ENCODE peak calls at places on chromosomes 2 and 18, in nine cellular contexts. One of them, this sample, is unnamed.

GRCh38 chr2:23824777-23825212 is 102.1 kb downstream of the ATAD2B start:
- DNase-seq in stomach: no peak
- DNase-seq in SK-N-SH: peak; percentile 65
- DNase-seq in A549: peak; percentile 60
- DNase-seq in ovary: no peak
- DNase-seq in sigmoid colon: no peak
- DNase-seq in HepG2: peak; percentile 51
- DNase-seq in upper lobe of left lung: no peak
- DNase-seq in K562: peak; percentile 40
- DNase-seq in this sample: no peak

GRCh38 chr2:144071461-144071860 is 448.5 kb downstream of the ZEB2 start:
- DNase-seq in stomach: no peak
- DNase-seq in SK-N-SH: no peak
- DNase-seq in A549: no peak
- DNase-seq in ovary: no peak
- DNase-seq in sigmoid colon: no peak
- DNase-seq in HepG2: peak; percentile 7
- DNase-seq in upper lobe of left lung: no peak
- DNase-seq in K562: no peak
- DNase-seq in this sample: no peak

GRCh38 chr2:109382946-109383345 is 230.8 kb downstream of the SEPTIN10 start:
- DNase-seq in stomach: peak; percentile 51
- DNase-seq in SK-N-SH: peak; percentile 53
- DNase-seq in A549: no peak
- DNase-seq in ovary: peak; percentile 18
- DNase-seq in sigmoid colon: peak; percentile 82
- DNase-seq in HepG2: no peak
- DNase-seq in upper lobe of left lung: peak; percentile 59
- DNase-seq in K562: no peak
- DNase-seq in this sample: no peak

GRCh38 chr2:168740360-168740759 is 62.1 kb upstream of the NOSTRIN start:
- DNase-seq in stomach: no peak
- DNase-seq in SK-N-SH: no peak
- DNase-seq in A549: no peak
- DNase-seq in ovary: no peak
- DNase-seq in sigmoid colon: no peak
- DNase-seq in HepG2: no peak
- DNase-seq in upper lobe of left lung: no peak
- DNase-seq in K562: no peak
- DNase-seq in this sample: no peak

GRCh38 chr2:10433948-10434884 is 13.9 kb downstream of the ODC1 start:
- DNase-seq in stomach: no peak
- DNase-seq in SK-N-SH: no peak
- DNase-seq in A549: no peak
- DNase-seq in ovary: no peak
- DNase-seq in sigmoid colon: no peak
- DNase-seq in HepG2: no peak
- DNase-seq in upper lobe of left lung: peak; percentile 59
- DNase-seq in K562: peak; percentile 30
- DNase-seq in this sample: no peak

GRCh38 chr2:200600549-200601212 is 14.9 kb downstream of the AOX1 start:
- DNase-seq in stomach: no peak
- DNase-seq in SK-N-SH: no peak
- DNase-seq in A549: peak; percentile 57
- DNase-seq in ovary: no peak
- DNase-seq in sigmoid colon: no peak
- DNase-seq in HepG2: no peak
- DNase-seq in upper lobe of left lung: no peak
- DNase-seq in K562: no peak
- DNase-seq in this sample: no peak

GRCh38 chr2:239822146-239822945 is 202.8 kb downstream of the NDUFA10 start:
- DNase-seq in stomach: peak; percentile 10
- DNase-seq in SK-N-SH: no peak
- DNase-seq in A549: no peak
- DNase-seq in ovary: no peak
- DNase-seq in sigmoid colon: peak; percentile 57
- DNase-seq in HepG2: no peak
- DNase-seq in upper lobe of left lung: no peak
- DNase-seq in K562: no peak
- DNase-seq in this sample: no peak

GRCh38 chr2:26421961-26422360 is 20.2 kb downstream of the DRC1 start:
- DNase-seq in stomach: no peak
- DNase-seq in SK-N-SH: no peak
- DNase-seq in A549: no peak
- DNase-seq in ovary: no peak
- DNase-seq in sigmoid colon: no peak
- DNase-seq in HepG2: no peak
- DNase-seq in upper lobe of left lung: no peak
- DNase-seq in K562: no peak
- DNase-seq in this sample: no peak

GRCh38 chr2:170369228-170369627 is 191.3 kb downstream of the MYO3B start:
- DNase-seq in stomach: no peak
- DNase-seq in SK-N-SH: no peak
- DNase-seq in A549: no peak
- DNase-seq in ovary: no peak
- DNase-seq in sigmoid colon: no peak
- DNase-seq in HepG2: no peak
- DNase-seq in upper lobe of left lung: no peak
- DNase-seq in K562: no peak
- DNase-seq in this sample: no peak
- TF ChIP-seq EP300 in stomach: no peak
- TF ChIP-seq EP300 in SK-N-SH: no peak
- TF ChIP-seq EP300 in A549: no peak
- TF ChIP-seq EP300 in ovary: no peak
- TF ChIP-seq EP300 in sigmoid colon: no peak
- TF ChIP-seq EP300 in HepG2: no peak
- TF ChIP-seq EP300 in upper lobe of left lung: no peak
- TF ChIP-seq EP300 in K562: no peak
- TF ChIP-seq EP300 in this sample: no peak

GRCh38 chr18:27608174-27608573 is 423.1 kb upstream of the CHST9 start:
- DNase-seq in stomach: no peak
- DNase-seq in SK-N-SH: no peak
- DNase-seq in A549: no peak
- DNase-seq in ovary: no peak
- DNase-seq in sigmoid colon: no peak
- DNase-seq in HepG2: no peak
- DNase-seq in upper lobe of left lung: no peak
- DNase-seq in K562: no peak
- DNase-seq in this sample: no peak

GRCh38 chr18:27604583-27604982 is 419.5 kb upstream of the CHST9 start:
- DNase-seq in stomach: no peak
- DNase-seq in SK-N-SH: no peak
- DNase-seq in A549: no peak
- DNase-seq in ovary: no peak
- DNase-seq in sigmoid colon: no peak
- DNase-seq in HepG2: no peak
- DNase-seq in upper lobe of left lung: no peak
- DNase-seq in K562: no peak
- DNase-seq in this sample: no peak

GRCh38 chr18:27606851-27607250 is 421.7 kb upstream of the CHST9 start:
- DNase-seq in stomach: no peak
- DNase-seq in SK-N-SH: no peak
- DNase-seq in A549: no peak
- DNase-seq in ovary: no peak
- DNase-seq in sigmoid colon: no peak
- DNase-seq in HepG2: no peak
- DNase-seq in upper lobe of left lung: no peak
- DNase-seq in K562: no peak
- DNase-seq in this sample: no peak

GRCh38 chr18:27602092-27602491 is 417.0 kb upstream of the CHST9 start:
- DNase-seq in stomach: no peak
- DNase-seq in SK-N-SH: no peak
- DNase-seq in A549: no peak
- DNase-seq in ovary: no peak
- DNase-seq in sigmoid colon: no peak
- DNase-seq in HepG2: no peak
- DNase-seq in upper lobe of left lung: no peak
- DNase-seq in K562: no peak
- DNase-seq in this sample: no peak

DNA sequence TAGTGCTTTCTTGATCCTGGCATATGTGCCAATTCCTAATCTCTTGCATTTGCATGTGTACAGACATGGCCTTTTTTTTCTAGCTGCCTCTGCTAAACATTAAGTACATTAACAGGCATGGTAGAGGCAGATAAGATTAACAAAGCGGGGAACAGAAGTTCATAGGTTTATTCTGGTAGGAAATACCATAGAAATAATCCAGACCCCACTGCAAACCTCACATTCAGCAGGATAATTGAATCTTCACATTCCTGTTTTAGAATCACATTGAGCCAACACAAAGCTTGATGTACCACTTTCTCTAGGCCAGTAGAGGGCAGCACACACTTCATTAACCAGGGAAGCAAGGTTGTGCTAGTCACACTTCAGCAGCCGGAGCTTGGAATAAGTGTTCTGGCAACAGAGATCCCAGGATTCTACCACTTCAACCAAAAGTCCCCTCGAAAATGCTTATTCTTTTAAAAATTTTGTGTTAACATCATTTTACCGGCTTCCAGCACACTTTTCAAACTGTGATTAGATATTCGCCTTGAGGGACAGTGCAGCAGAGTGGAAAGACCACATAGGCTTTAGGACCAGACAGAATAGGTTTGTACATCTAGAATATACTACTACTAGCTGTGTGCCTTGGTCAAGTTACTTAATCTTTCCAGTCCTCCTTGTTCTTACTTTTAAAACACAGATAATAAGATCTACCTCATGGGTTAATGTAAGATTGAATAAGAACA is 420.2 kb upstream of the CHST9 start:
- DNase-seq in stomach: peak; percentile 66
- DNase-seq in SK-N-SH: peak; percentile 63
- DNase-seq in A549: peak; percentile 64
- DNase-seq in ovary: peak; percentile 13
- DNase-seq in sigmoid colon: no peak
- DNase-seq in HepG2: peak; percentile 53
- DNase-seq in upper lobe of left lung: no peak
- DNase-seq in K562: peak; percentile 27
- DNase-seq in this sample: no peak
- TF ChIP-seq EP300 in stomach: no peak
- TF ChIP-seq EP300 in SK-N-SH: no peak
- TF ChIP-seq EP300 in A549: no peak
- TF ChIP-seq EP300 in ovary: no peak
- TF ChIP-seq EP300 in sigmoid colon: no peak
- TF ChIP-seq EP300 in HepG2: no peak
- TF ChIP-seq EP300 in upper lobe of left lung: no peak
- TF ChIP-seq EP300 in K562: no peak
- TF ChIP-seq EP300 in this sample: no peak

GRCh38 chr2:39508243-39508642 is 71.2 kb upstream of the MAP4K3 start:
- DNase-seq in stomach: no peak
- DNase-seq in SK-N-SH: no peak
- DNase-seq in A549: no peak
- DNase-seq in ovary: no peak
- DNase-seq in sigmoid colon: no peak
- DNase-seq in HepG2: no peak
- DNase-seq in upper lobe of left lung: no peak
- DNase-seq in K562: no peak
- DNase-seq in this sample: no peak
- TF ChIP-seq EP300 in stomach: no peak
- TF ChIP-seq EP300 in SK-N-SH: no peak
- TF ChIP-seq EP300 in A549: no peak
- TF ChIP-seq EP300 in ovary: no peak
- TF ChIP-seq EP300 in sigmoid colon: no peak
- TF ChIP-seq EP300 in HepG2: no peak
- TF ChIP-seq EP300 in upper lobe of left lung: no peak
- TF ChIP-seq EP300 in K562: no peak
- TF ChIP-seq EP300 in this sample: no peak

DNA sequence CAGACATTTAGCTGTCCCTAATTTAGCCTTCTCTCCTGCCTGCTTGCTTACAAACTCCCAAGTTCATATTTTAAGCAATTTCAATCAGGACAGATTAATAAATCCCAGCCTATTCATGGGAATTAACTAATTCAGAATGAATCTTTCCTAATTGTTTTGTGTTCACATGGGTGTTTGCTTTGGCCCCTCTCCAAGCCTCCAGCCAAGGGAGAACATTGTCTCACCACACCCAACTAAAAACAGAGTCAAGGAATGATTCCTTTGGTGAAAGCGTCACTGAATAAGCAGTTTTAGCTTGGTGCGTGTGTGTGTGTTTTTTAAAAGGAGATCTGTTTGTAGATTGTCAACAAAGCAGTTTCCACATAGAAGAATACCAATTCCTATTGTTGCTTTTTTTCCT is 43.0 kb upstream of the DSG1 start:
- DNase-seq in stomach: peak; percentile 76
- DNase-seq in SK-N-SH: no peak
- DNase-seq in A549: peak; percentile 69
- DNase-seq in ovary: no peak
- DNase-seq in sigmoid colon: no peak
- DNase-seq in HepG2: peak; percentile 58
- DNase-seq in upper lobe of left lung: no peak
- DNase-seq in K562: no peak
- DNase-seq in this sample: no peak
- TF ChIP-seq EP300 in stomach: no peak
- TF ChIP-seq EP300 in SK-N-SH: no peak
- TF ChIP-seq EP300 in A549: no peak
- TF ChIP-seq EP300 in ovary: no peak
- TF ChIP-seq EP300 in sigmoid colon: no peak
- TF ChIP-seq EP300 in HepG2: no peak
- TF ChIP-seq EP300 in upper lobe of left lung: no peak
- TF ChIP-seq EP300 in K562: no peak
- TF ChIP-seq EP300 in this sample: no peak

GRCh38 chr2:186639939-186640338 is 50.1 kb downstream of the ITGAV start:
- DNase-seq in stomach: no peak
- DNase-seq in SK-N-SH: no peak
- DNase-seq in A549: no peak
- DNase-seq in ovary: no peak
- DNase-seq in sigmoid colon: no peak
- DNase-seq in HepG2: no peak
- DNase-seq in upper lobe of left lung: no peak
- DNase-seq in K562: no peak
- DNase-seq in this sample: no peak
- TF ChIP-seq EP300 in stomach: no peak
- TF ChIP-seq EP300 in SK-N-SH: no peak
- TF ChIP-seq EP300 in A549: no peak
- TF ChIP-seq EP300 in ovary: no peak
- TF ChIP-seq EP300 in sigmoid colon: no peak
- TF ChIP-seq EP300 in HepG2: no peak
- TF ChIP-seq EP300 in upper lobe of left lung: no peak
- TF ChIP-seq EP300 in K562: no peak
- TF ChIP-seq EP300 in this sample: no peak

DNA sequence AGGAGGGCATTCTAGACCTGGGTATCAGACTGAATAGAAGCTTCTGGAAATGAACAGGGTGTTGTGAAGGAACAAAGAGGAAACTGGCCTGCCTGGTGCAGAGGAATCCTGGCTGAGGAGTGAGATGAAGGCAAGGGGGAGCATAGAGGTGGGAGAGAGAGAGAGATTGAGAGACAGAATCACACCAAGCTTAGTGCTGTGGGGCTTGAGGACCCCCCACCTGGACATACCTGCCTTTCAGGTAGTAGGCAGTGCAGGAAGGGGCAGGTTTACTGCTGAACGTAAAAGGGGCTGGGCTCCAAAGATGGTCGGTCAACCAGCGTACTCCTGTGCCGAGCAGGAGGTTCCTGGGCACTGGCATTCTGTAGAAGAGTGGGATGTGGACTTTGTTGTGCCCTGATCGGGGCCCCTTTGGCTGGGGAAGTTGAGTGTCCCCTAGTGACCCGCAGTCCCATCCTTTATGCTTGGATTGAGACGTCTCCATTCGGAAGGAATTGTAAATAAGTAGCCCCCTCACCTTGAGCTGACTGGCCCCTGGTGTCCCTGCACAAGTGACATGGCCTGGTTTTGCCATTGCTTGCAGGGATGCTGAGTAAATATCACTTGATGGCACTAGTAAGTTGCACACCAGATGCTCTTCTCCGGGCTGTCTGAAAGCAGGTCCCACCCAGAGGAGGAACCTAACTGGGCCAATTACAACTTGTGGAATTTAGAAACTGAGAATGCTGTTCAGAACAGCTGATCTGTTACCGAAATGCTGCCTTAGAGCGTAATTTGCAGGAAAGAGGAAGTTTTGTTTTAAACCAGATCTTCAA is 1.4 kb downstream of the UBE2F start:
- DNase-seq in stomach: no peak
- DNase-seq in SK-N-SH: peak; percentile 59
- DNase-seq in A549: peak; percentile 31
- DNase-seq in ovary: no peak
- DNase-seq in sigmoid colon: peak; percentile 72
- DNase-seq in HepG2: peak; percentile 35
- DNase-seq in upper lobe of left lung: no peak
- DNase-seq in K562: peak; percentile 47
- DNase-seq in this sample: no peak
- TF ChIP-seq EP300 in stomach: no peak
- TF ChIP-seq EP300 in SK-N-SH: no peak
- TF ChIP-seq EP300 in A549: no peak
- TF ChIP-seq EP300 in ovary: no peak
- TF ChIP-seq EP300 in sigmoid colon: no peak
- TF ChIP-seq EP300 in HepG2: no peak
- TF ChIP-seq EP300 in upper lobe of left lung: no peak
- TF ChIP-seq EP300 in K562: no peak
- TF ChIP-seq EP300 in this sample: no peak

This sample was measured in esophagus muscularis mucosa.